ENCODE peak calls at places on chromosomes 1 and 21, in six cellular contexts. A is transverse colon, N is right atrium auricular region, R is AG08395, Q is omental fat pad, L is astrocyte. I is an unnamed sample.

GRCh38 chr1:167152192-167152876 is 58.5 kb downstream of the STYXL2 start:
- DNase-seq in R (no peak), A (no peak), L (no peak), Q (no peak), N (no peak), I (no peak)

GRCh38 chr1:51819810-51820209 is 58.7 kb downstream of the NRDC start:
- DNase-seq in L (no peak), A (no peak), R (no peak), N (no peak), Q (no peak), I (no peak)

GRCh38 chr1:20281801-20282200 is 8.9 kb upstream of the VWA5B1 start:
- DNase-seq in N (no peak), R (peak), L (peak), A (no peak), Q (no peak), I (no peak)

GRCh38 chr1:200625381-200625824 is 4.9 kb upstream of the KIF14 start:
- DNase-seq in Q (no peak), N (no peak), R (peak), L (peak), A (no peak), I (no peak)

GRCh38 chr1:76833151-76833550 is 34.1 kb upstream of the ST6GALNAC5 start:
- DNase-seq in A (no peak), Q (no peak), L (no peak), R (no peak), N (no peak), I (no peak)

GRCh38 chr1:41542196-41542955 is 57.9 kb upstream of the EDN2 start:
- DNase-seq in L (no peak), N (no peak), A (peak), R (no peak), Q (no peak), I (no peak)

GRCh38 chr1:1247341-1247913 is 905 bp upstream of the C1QTNF12 start:
- DNase-seq in N (no peak), A (no peak), Q (no peak), L (no peak), R (no peak), I (no peak)

GRCh38 chr1:195097316-195097715 is 1510.9 kb downstream of the KCNT2 start:
- DNase-seq in N (no peak), A (no peak), R (no peak), Q (no peak), L (peak), I (no peak)

GRCh38 chr21:29349702-29350101 is 51.0 kb downstream of the BACH1 start:
- DNase-seq in L (no peak), N (no peak), A (no peak), Q (no peak), R (no peak), I (peak)

GRCh38 chr21:38811257-38811656 is 5.5 kb downstream of the ETS2 start:
- DNase-seq in Q (no peak), A (no peak), N (no peak), L (peak), R (peak), I (no peak)

GRCh38 chr1:58964880-58965279 is 181.0 kb upstream of the JUN start:
- DNase-seq in A (no peak), L (no peak), N (no peak), Q (no peak), R (peak), I (peak)

GRCh38 chr1:6743189-6744101 is 41.8 kb upstream of the CAMTA1 start:
- DNase-seq in A (peak), R (peak), Q (no peak), L (peak), N (peak), I (peak)

GRCh38 chr1:18100493-18101063 is 7.0 kb upstream of the IGSF21 start:
- DNase-seq in R (peak), L (peak), A (peak), Q (peak), N (peak), I (peak)

GRCh38 chr1:2894381-2895041 is 93.0 kb upstream of the TTC34 start:
- DNase-seq in Q (no peak), R (no peak), N (no peak), L (no peak), A (no peak), I (no peak)

GRCh38 chr1:209641216-209642181 is 10.7 kb downstream of the LAMB3 start:
- DNase-seq in R (peak), N (peak), L (no peak), A (peak), Q (no peak), I (peak)

GRCh38 chr21:41670056-41670805 is 96.6 kb downstream of the RIPK4 start:
- DNase-seq in N (no peak), R (no peak), A (no peak), L (no peak), Q (no peak), I (no peak)

GRCh38 chr1:185292237-185292636 is 24.8 kb downstream of the IVNS1ABP start:
- DNase-seq in L (no peak), N (no peak), Q (no peak), R (no peak), A (no peak), I (no peak)

GRCh38 chr21:42287193-42288083 is 27.8 kb downstream of the TFF3 start:
- DNase-seq in R (no peak), A (no peak), N (no peak), Q (no peak), L (no peak), I (no peak)

GRCh38 chr1:154857441-154858215 is 12.5 kb downstream of the KCNN3 start:
- DNase-seq in Q (no peak), A (no peak), L (no peak), R (no peak), N (no peak), I (no peak)

GRCh38 chr1:226135709-226136108 is 50.8 kb downstream of the ACBD3 start:
- DNase-seq in Q (no peak), L (no peak), N (no peak), A (no peak), R (no peak), I (peak)

GRCh38 chr21:44987886-44988606 is 48.2 kb downstream of the SLX9 start:
- DNase-seq in L (no peak), N (no peak), A (no peak), Q (no peak), R (no peak), I (no peak)

GRCh38 chr1:36023098-36023769 is 60.7 kb upstream of the TEKT2 start:
- DNase-seq in R (no peak), L (no peak), N (no peak), Q (no peak), A (no peak), I (no peak)

GRCh38 chr1:225733254-225733653 is 44.4 kb upstream of the SRP9 start:
- DNase-seq in Q (no peak), A (no peak), R (no peak), L (no peak), N (no peak), I (peak)

GRCh38 chr1:186178426-186179043 is 196.5 kb downstream of the TPR start:
- DNase-seq in R (no peak), A (no peak), N (no peak), L (no peak), Q (no peak), I (no peak)

GRCh38 chr1:56063461-56063860 is 515.9 kb downstream of the PLPP3 start:
- DNase-seq in L (no peak), A (no peak), R (no peak), N (no peak), Q (no peak), I (no peak)

GRCh38 chr1:241640867-241641542 is 836 bp upstream of the CHML start:
- DNase-seq in A (peak), R (no peak), L (no peak), N (no peak), Q (no peak), I (no peak)

GRCh38 chr1:111990878-111991760 is 1.7 kb upstream of the KCND3 start:
- DNase-seq in A (peak), R (peak), L (no peak), Q (peak), N (peak), I (peak)

GRCh38 chr1:59071289-59071688 is 225.6 kb upstream of the FGGY start:
- DNase-seq in N (no peak), A (peak), Q (no peak), R (no peak), L (no peak), I (no peak)

GRCh38 chr21:46472246-46472645 is 13.6 kb downstream of the DIP2A start:
- DNase-seq in R (no peak), N (no peak), A (no peak), Q (no peak), L (no peak), I (peak)